ENCODE peak calls at places on chromosomes 7 and 10, in seven cellular contexts. One of them, this sample, is unnamed. For H3K4me1, the result is how much of the 10 kb centered on the place peaks cover.

GRCh38 chr10:118992496-118992895 is 37.0 kb upstream of the NANOS1 start:
- DNase-seq in RWPE2: no peak
- DNase-seq in heart left ventricle: no peak
- DNase-seq in colonic mucosa: no peak
- DNase-seq in cardiac muscle cell: no peak
- DNase-seq in HCT116: no peak
- DNase-seq in tibial nerve: no peak
- DNase-seq in this sample: no peak

GRCh38 chr7:137592232-137592896 is 248.8 kb upstream of the PTN start:
- DNase-seq in RWPE2: no peak
- DNase-seq in heart left ventricle: peak
- DNase-seq in colonic mucosa: peak
- DNase-seq in cardiac muscle cell: peak
- DNase-seq in HCT116: peak
- DNase-seq in tibial nerve: no peak
- DNase-seq in this sample: peak

GRCh38 chr10:64630534-64630933 is 1109.3 kb downstream of the REEP3 start:
- DNase-seq in RWPE2: no peak
- DNase-seq in heart left ventricle: no peak
- DNase-seq in colonic mucosa: no peak
- DNase-seq in cardiac muscle cell: peak
- DNase-seq in HCT116: no peak
- DNase-seq in tibial nerve: no peak
- DNase-seq in this sample: no peak

GRCh38 chr10:13961096-13961495 is 369.6 kb downstream of the FRMD4A start:
- DNase-seq in RWPE2: no peak
- DNase-seq in heart left ventricle: no peak
- DNase-seq in colonic mucosa: no peak
- DNase-seq in cardiac muscle cell: no peak
- DNase-seq in HCT116: no peak
- DNase-seq in tibial nerve: no peak
- DNase-seq in this sample: no peak

GRCh38 chr10:109892087-109892486 is 31.2 kb downstream of the XPNPEP1 start:
- DNase-seq in RWPE2: no peak
- DNase-seq in heart left ventricle: no peak
- DNase-seq in colonic mucosa: no peak
- DNase-seq in cardiac muscle cell: no peak
- DNase-seq in HCT116: no peak
- DNase-seq in tibial nerve: no peak
- DNase-seq in this sample: no peak

GRCh38 chr10:100923580-100923979 is 10.8 kb downstream of the SLF2 start:
- DNase-seq in RWPE2: no peak
- DNase-seq in heart left ventricle: no peak
- DNase-seq in colonic mucosa: no peak
- DNase-seq in cardiac muscle cell: no peak
- DNase-seq in HCT116: no peak
- DNase-seq in tibial nerve: no peak
- DNase-seq in this sample: no peak

GRCh38 chr7:128676665-128677064 is 4.6 kb downstream of the GARIN1A start:
- DNase-seq in RWPE2: no peak
- DNase-seq in heart left ventricle: no peak
- DNase-seq in colonic mucosa: no peak
- DNase-seq in cardiac muscle cell: no peak
- DNase-seq in HCT116: no peak
- DNase-seq in tibial nerve: no peak
- DNase-seq in this sample: no peak

GRCh38 chr7:17185690-17186070 is 112.8 kb upstream of the AHR start:
- DNase-seq in RWPE2: no peak
- DNase-seq in heart left ventricle: no peak
- DNase-seq in colonic mucosa: no peak
- DNase-seq in cardiac muscle cell: no peak
- DNase-seq in HCT116: no peak
- DNase-seq in tibial nerve: no peak
- DNase-seq in this sample: no peak

GRCh38 chr7:114409750-114410149 is 4.9 kb upstream of the FOXP2 start:
- DNase-seq in RWPE2: no peak
- DNase-seq in heart left ventricle: no peak
- DNase-seq in colonic mucosa: no peak
- DNase-seq in cardiac muscle cell: no peak
- DNase-seq in HCT116: no peak
- DNase-seq in tibial nerve: no peak
- DNase-seq in this sample: no peak

GRCh38 chr10:71769279-71769823 is 4.0 kb downstream of the VSIR start:
- DNase-seq in RWPE2: no peak
- DNase-seq in heart left ventricle: no peak
- DNase-seq in colonic mucosa: no peak
- DNase-seq in cardiac muscle cell: no peak
- DNase-seq in HCT116: no peak
- DNase-seq in tibial nerve: no peak
- DNase-seq in this sample: no peak

GRCh38 chr7:9937944-9938631 is 1035.6 kb upstream of the PHF14 start:
- DNase-seq in RWPE2: no peak
- DNase-seq in heart left ventricle: no peak
- DNase-seq in colonic mucosa: no peak
- DNase-seq in cardiac muscle cell: no peak
- DNase-seq in HCT116: no peak
- DNase-seq in tibial nerve: no peak
- DNase-seq in this sample: no peak

GRCh38 chr7:71723859-71724258 is 591.9 kb downstream of the GALNT17 start:
- DNase-seq in RWPE2: no peak
- DNase-seq in heart left ventricle: no peak
- DNase-seq in colonic mucosa: no peak
- DNase-seq in cardiac muscle cell: peak
- DNase-seq in HCT116: no peak
- DNase-seq in tibial nerve: no peak
- DNase-seq in this sample: no peak

GRCh38 chr7:91264083-91264923 is at the start of gene FZD1:
- DNase-seq in RWPE2: peak
- DNase-seq in heart left ventricle: peak
- DNase-seq in colonic mucosa: peak
- DNase-seq in cardiac muscle cell: peak
- DNase-seq in HCT116: peak
- DNase-seq in tibial nerve: peak
- DNase-seq in this sample: peak

GRCh38 chr10:86691333-86692022 is 23.2 kb downstream of the LDB3 start:
- DNase-seq in RWPE2: no peak
- DNase-seq in heart left ventricle: no peak
- DNase-seq in colonic mucosa: no peak
- DNase-seq in cardiac muscle cell: no peak
- DNase-seq in HCT116: no peak
- DNase-seq in tibial nerve: no peak
- DNase-seq in this sample: no peak

GRCh38 chr10:6999232-6999925 is 411.5 kb downstream of the SFMBT2 start:
- DNase-seq in RWPE2: no peak
- DNase-seq in heart left ventricle: no peak
- DNase-seq in colonic mucosa: no peak
- DNase-seq in cardiac muscle cell: no peak
- DNase-seq in HCT116: no peak
- DNase-seq in tibial nerve: no peak
- DNase-seq in this sample: no peak

GRCh38 chr7:33243319-33243881 is 114.0 kb downstream of the BBS9 start:
- DNase-seq in RWPE2: no peak
- DNase-seq in heart left ventricle: no peak
- DNase-seq in colonic mucosa: no peak
- DNase-seq in cardiac muscle cell: peak
- DNase-seq in HCT116: peak
- DNase-seq in tibial nerve: no peak
- DNase-seq in this sample: no peak

GRCh38 chr10:78551184-78552005 is 517.4 kb upstream of the ZMIZ1 start:
- DNase-seq in RWPE2: no peak
- DNase-seq in heart left ventricle: no peak
- DNase-seq in colonic mucosa: no peak
- DNase-seq in cardiac muscle cell: no peak
- DNase-seq in HCT116: no peak
- DNase-seq in tibial nerve: no peak
- DNase-seq in this sample: no peak

GRCh38 chr10:51521605-51522004 is 177.8 kb downstream of the CSTF2T start:
- DNase-seq in RWPE2: no peak
- DNase-seq in heart left ventricle: no peak
- DNase-seq in colonic mucosa: no peak
- DNase-seq in cardiac muscle cell: no peak
- DNase-seq in HCT116: no peak
- DNase-seq in tibial nerve: no peak
- DNase-seq in this sample: no peak

GRCh38 chr10:84543948-84544347 is 215.6 kb downstream of the CCSER2 start:
- DNase-seq in RWPE2: no peak
- DNase-seq in heart left ventricle: no peak
- DNase-seq in colonic mucosa: no peak
- DNase-seq in cardiac muscle cell: no peak
- DNase-seq in HCT116: no peak
- DNase-seq in tibial nerve: no peak
- DNase-seq in this sample: no peak

GRCh38 chr10:114100848-114101741 is 57.4 kb downstream of the ADRB1 start:
- DNase-seq in RWPE2: no peak
- DNase-seq in heart left ventricle: peak
- DNase-seq in colonic mucosa: peak
- DNase-seq in cardiac muscle cell: peak
- DNase-seq in HCT116: no peak
- DNase-seq in tibial nerve: no peak
- DNase-seq in this sample: peak

GRCh38 chr7:76267835-76268183 is 34.7 kb upstream of the HSPB1 start:
- DNase-seq in RWPE2: no peak
- DNase-seq in heart left ventricle: no peak
- DNase-seq in colonic mucosa: no peak
- DNase-seq in cardiac muscle cell: no peak
- DNase-seq in HCT116: no peak
- DNase-seq in tibial nerve: no peak
- DNase-seq in this sample: no peak

DNA sequence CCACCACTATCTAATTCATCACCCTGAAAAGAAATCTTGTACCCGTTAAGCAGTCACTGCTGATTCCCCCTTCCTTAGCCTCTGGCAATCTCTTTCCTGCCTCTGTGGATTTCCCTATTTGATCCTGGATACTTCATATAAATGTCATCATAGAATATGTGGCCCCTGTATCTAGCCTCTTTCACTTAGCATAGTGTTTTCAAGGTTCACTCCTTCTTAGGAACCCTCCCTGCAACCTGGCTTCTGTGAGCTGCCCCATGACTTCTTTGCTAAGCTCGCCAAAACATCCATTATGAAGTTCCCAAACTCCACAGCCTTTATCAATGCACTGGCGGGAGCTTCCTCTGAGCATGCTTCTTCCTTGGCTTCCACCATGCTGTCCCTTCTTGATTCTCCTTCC is 70.8 kb upstream of the PDZD8 start:
- DNase-seq in RWPE2: no peak
- DNase-seq in heart left ventricle: no peak
- DNase-seq in colonic mucosa: no peak
- DNase-seq in cardiac muscle cell: no peak
- DNase-seq in HCT116: no peak
- DNase-seq in tibial nerve: no peak
- DNase-seq in this sample: no peak
- H3K4me1 ChIP-seq in RWPE2: under half
- H3K4me1 ChIP-seq in heart left ventricle: under half
- H3K4me1 ChIP-seq in colonic mucosa: under half
- H3K4me1 ChIP-seq in cardiac muscle cell: under half
- H3K4me1 ChIP-seq in HCT116: under half
- H3K4me1 ChIP-seq in tibial nerve: under half
- H3K4me1 ChIP-seq in this sample: under half

GRCh38 chr7:141151726-141152125 is 77.9 kb downstream of the TMEM178B start:
- DNase-seq in RWPE2: no peak
- DNase-seq in heart left ventricle: no peak
- DNase-seq in colonic mucosa: no peak
- DNase-seq in cardiac muscle cell: no peak
- DNase-seq in HCT116: no peak
- DNase-seq in tibial nerve: no peak
- DNase-seq in this sample: no peak

GRCh38 chr7:141153231-141153630 is 79.4 kb downstream of the TMEM178B start:
- DNase-seq in RWPE2: no peak
- DNase-seq in heart left ventricle: no peak
- DNase-seq in colonic mucosa: no peak
- DNase-seq in cardiac muscle cell: no peak
- DNase-seq in HCT116: no peak
- DNase-seq in tibial nerve: no peak
- DNase-seq in this sample: no peak

GRCh38 chr7:141157138-141157765 is 83.4 kb downstream of the TMEM178B start:
- DNase-seq in RWPE2: no peak
- DNase-seq in heart left ventricle: no peak
- DNase-seq in colonic mucosa: no peak
- DNase-seq in cardiac muscle cell: no peak
- DNase-seq in HCT116: no peak
- DNase-seq in tibial nerve: no peak
- DNase-seq in this sample: no peak

GRCh38 chr7:141156446-141156845 is 82.6 kb downstream of the TMEM178B start:
- DNase-seq in RWPE2: no peak
- DNase-seq in heart left ventricle: no peak
- DNase-seq in colonic mucosa: no peak
- DNase-seq in cardiac muscle cell: no peak
- DNase-seq in HCT116: no peak
- DNase-seq in tibial nerve: no peak
- DNase-seq in this sample: no peak

GRCh38 chr7:141154131-141154732 is 80.4 kb downstream of the TMEM178B start:
- DNase-seq in RWPE2: no peak
- DNase-seq in heart left ventricle: no peak
- DNase-seq in colonic mucosa: no peak
- DNase-seq in cardiac muscle cell: no peak
- DNase-seq in HCT116: no peak
- DNase-seq in tibial nerve: no peak
- DNase-seq in this sample: no peak
- TF ChIP-seq CTCF in RWPE2: no peak
- TF ChIP-seq CTCF in heart left ventricle: no peak
- TF ChIP-seq CTCF in colonic mucosa: no peak
- TF ChIP-seq CTCF in cardiac muscle cell: no peak
- TF ChIP-seq CTCF in HCT116: no peak
- TF ChIP-seq CTCF in tibial nerve: no peak
- TF ChIP-seq CTCF in this sample: no peak

DNA sequence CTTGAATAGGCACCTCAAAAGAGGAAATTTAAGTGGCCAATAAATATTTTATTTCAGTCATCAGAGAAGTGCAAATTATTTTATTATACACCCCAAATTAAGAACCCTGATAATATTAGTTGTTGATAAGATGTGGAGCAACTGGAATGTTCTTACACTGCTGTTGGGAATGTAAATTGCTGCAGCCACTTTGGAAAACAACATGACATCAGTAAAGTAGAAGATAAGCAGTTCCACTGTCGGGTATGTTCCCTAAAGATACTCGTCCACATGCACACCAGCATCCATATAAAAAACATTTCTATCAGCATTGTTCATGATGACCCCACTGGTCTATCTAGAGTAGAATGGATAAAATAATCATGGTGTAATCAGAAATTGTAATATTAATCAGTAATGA is 46.5 kb downstream of the VCL start:
- DNase-seq in RWPE2: no peak
- DNase-seq in heart left ventricle: no peak
- DNase-seq in colonic mucosa: no peak
- DNase-seq in cardiac muscle cell: no peak
- DNase-seq in HCT116: no peak
- DNase-seq in tibial nerve: no peak
- DNase-seq in this sample: no peak
- H3K4me1 ChIP-seq in RWPE2: under half
- H3K4me1 ChIP-seq in heart left ventricle: under half
- H3K4me1 ChIP-seq in colonic mucosa: under half
- H3K4me1 ChIP-seq in cardiac muscle cell: under half
- H3K4me1 ChIP-seq in HCT116: under half
- H3K4me1 ChIP-seq in tibial nerve: under half
- H3K4me1 ChIP-seq in this sample: under half

DNA sequence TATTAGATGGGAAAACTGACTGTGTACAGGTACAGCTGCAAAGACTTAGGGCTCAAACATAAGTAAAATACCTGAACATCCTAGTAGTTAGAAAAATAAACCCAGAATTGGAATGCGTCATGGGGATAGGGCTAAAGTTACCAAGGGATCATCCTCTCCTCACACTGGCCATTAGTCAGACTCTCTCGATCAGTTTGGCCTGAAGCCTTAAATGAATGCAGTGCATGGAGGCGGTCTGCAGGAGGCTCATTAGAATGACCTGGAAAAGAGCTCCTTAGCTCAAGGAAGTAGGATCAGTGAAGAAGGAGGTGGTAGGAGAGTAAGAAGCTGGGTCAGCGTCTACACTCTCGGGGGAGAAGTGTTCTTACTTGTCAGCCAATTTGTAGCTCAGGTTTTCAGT is 35.3 kb downstream of the DENND2A start:
- DNase-seq in RWPE2: no peak
- DNase-seq in heart left ventricle: no peak
- DNase-seq in colonic mucosa: no peak
- DNase-seq in cardiac muscle cell: no peak
- DNase-seq in HCT116: no peak
- DNase-seq in tibial nerve: no peak
- DNase-seq in this sample: no peak
- TF ChIP-seq CTCF in RWPE2: no peak
- TF ChIP-seq CTCF in heart left ventricle: peak
- TF ChIP-seq CTCF in colonic mucosa: no peak
- TF ChIP-seq CTCF in cardiac muscle cell: no peak
- TF ChIP-seq CTCF in HCT116: no peak
- TF ChIP-seq CTCF in tibial nerve: no peak
- TF ChIP-seq CTCF in this sample: no peak

This sample was measured in mucosa of descending colon.